ENCODE peak calls at places on chromosomes 3 and 15, in six cellular contexts. E is mesendoderm, C is H9, D is IMR-90, X is mesenchymal stem cell, M is trophoblast cell. K is an unnamed sample.

GRCh38 chr3:171284308-171285075 is 175.7 kb downstream of the TNIK start:
- DNase-seq in C (no peak), M (peak), X (peak), D (peak), E (peak), K (no peak)

GRCh38 chr3:108091498-108092259 is 848 bp upstream of the CD47 start:
- DNase-seq in D (no peak), C (peak), X (no peak), M (peak), E (peak), K (no peak)

GRCh38 chr3:136281966-136282554 is 31.9 kb downstream of the PCCB start:
- DNase-seq in M (no peak), E (no peak), C (no peak), X (no peak), D (no peak), K (no peak)

GRCh38 chr3:150384517-150385212 is 23.4 kb upstream of the TSC22D2 start:
- DNase-seq in E (peak), M (peak), C (peak), X (peak), D (peak), K (peak)

GRCh38 chr3:105661461-105661860 is 207.4 kb downstream of the CBLB start:
- DNase-seq in M (no peak), X (no peak), E (no peak), C (no peak), D (no peak), K (no peak)

GRCh38 chr15:56837281-56837680 is 81.2 kb upstream of the TCF12 start:
- DNase-seq in C (no peak), M (peak), D (peak), E (peak), X (peak), K (no peak)

GRCh38 chr15:72733941-72734738 is 48.1 kb downstream of the BBS4 start:
- DNase-seq in D (no peak), C (no peak), X (peak), M (peak), E (no peak), K (no peak)

GRCh38 chr3:115246621-115247020 is 99.5 kb upstream of the ZBTB20 start:
- DNase-seq in M (no peak), D (peak), X (no peak), C (no peak), E (no peak), K (no peak)

GRCh38 chr3:171959532-171960044 is 79.8 kb upstream of the FNDC3B start:
- DNase-seq in M (no peak), E (peak), D (no peak), C (no peak), X (no peak), K (no peak)

GRCh38 chr3:186477876-186478275 is 66.3 kb downstream of the CRYGS start:
- DNase-seq in C (no peak), E (no peak), D (no peak), M (no peak), X (no peak), K (no peak)

DNA sequence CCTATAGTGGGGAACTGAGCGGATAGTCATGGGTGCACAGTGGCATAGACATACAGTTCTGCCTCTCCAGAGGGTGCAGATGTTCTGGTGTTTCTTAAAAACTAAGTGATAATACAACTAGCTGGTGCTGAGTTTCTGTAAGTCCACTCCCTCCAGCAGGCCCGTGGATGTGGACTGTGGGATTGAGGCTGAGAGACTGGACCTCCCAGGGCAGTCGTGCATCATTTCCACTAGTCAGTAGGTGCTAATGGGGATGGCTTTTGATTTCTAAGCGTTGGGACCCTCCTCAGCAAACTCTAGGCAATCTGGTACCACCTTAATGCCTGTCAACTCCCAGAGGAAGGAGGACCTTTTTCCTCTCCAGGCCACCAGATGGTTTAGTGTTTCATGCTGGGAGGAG is 27.3 kb upstream of the TIMP4 start:
- DNase-seq in X (no peak), M (no peak), C (no peak), E (no peak), D (no peak), K (no peak)
- H4K8ac ChIP-seq in X (no peak), M (no peak), C (no peak), E (no peak), D (no peak), K (no peak)

GRCh38 chr15:33108518-33108917 is 86.0 kb downstream of the FMN1 start:
- DNase-seq in D (no peak), C (no peak), M (no peak), E (peak), X (no peak), K (no peak)
- H3K4me2 ChIP-seq in D (peak), C (no peak), M (no peak), E (no peak), X (no peak), K (no peak)

DNA sequence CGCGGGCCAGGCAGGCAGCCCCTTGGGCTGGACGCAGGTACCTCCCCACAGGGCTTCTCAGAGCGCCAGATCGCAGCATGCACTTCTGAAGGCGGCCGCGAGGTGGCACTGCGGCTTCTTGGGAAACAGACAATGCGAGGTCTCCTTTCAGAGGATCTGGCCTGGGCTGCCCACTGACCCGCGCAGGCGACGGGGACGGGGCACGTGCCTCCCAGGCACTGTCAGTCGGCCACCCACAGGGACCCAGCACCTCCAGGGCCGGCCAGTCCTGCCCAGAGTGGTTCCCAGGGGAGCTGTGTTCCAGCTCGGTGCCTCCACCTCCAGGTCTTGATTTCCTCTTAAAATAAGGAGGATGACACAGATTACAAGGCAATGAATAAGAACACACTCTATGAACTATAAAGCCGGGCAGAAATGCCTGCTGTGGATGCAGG is 24.4 kb upstream of the TXNRD3 start:
- DNase-seq in D (peak), C (peak), E (peak), M (peak), X (peak), K (peak)
- H4K8ac ChIP-seq in D (no peak), C (no peak), E (no peak), M (no peak), X (no peak), K (no peak)

DNA sequence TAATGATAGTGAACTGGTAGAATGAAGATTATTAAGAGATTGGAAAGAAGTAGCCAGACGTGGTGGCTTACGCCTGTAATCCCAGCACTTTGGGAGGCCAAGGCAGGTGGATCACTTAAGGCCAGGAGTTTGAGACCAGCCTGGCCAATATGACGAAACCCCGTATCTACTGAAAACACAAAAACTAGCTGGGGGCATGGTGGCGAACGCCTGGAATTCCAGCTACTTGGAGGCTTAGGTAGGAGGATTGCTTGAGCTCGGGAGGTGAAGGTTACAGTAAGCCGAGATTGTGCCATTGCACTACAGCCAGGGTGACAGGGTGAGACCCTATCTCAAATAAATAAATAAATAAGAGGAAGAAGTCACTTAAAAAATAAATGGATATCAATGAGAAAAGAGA is 14.0 kb downstream of the USP8 start:
- DNase-seq in E (no peak), X (no peak), D (no peak), C (no peak), M (peak), K (no peak)
- H3K4me2 ChIP-seq in E (no peak), X (no peak), D (no peak), C (no peak), M (no peak), K (no peak)

GRCh38 chr3:48314542-48314941 is 18.9 kb downstream of the SPINK8 start:
- DNase-seq in M (no peak), C (no peak), D (no peak), E (no peak), X (no peak), K (no peak)
- H4K8ac ChIP-seq in M (no peak), C (no peak), D (no peak), E (no peak), X (no peak), K (no peak)

K was measured in neuronal stem cell.